ENCODE peak calls at places on chromosomes 11 and 22, in four cellular contexts. X is caudate nucleus; Y is stimulated activated CD4-positive, alpha-beta T cell treated with anti-CD3 and anti-CD28 coated beads, Interleukin-4, amount 100 ng/mL, for 24 hours; N is DMS153. Q is an unnamed sample.

GRCh38 chr11:7555067-7555699 is 41.4 kb downstream of the PPFIBP2 start:
- DNase-seq in Y (no peak), X (no peak), N (no peak), Q (no peak)

GRCh38 chr22:44661659-44662569 is 40.1 kb upstream of the PRR5 start:
- DNase-seq in X (no peak), N (no peak), Y (no peak), Q (no peak)

GRCh38 chr11:16813141-16813540 is 74.7 kb downstream of the C11orf58 start:
- DNase-seq in X (no peak), N (no peak), Y (no peak), Q (no peak)

GRCh38 chr11:115941481-115941993 is 437.3 kb upstream of the CADM1 start:
- DNase-seq in N (no peak), X (no peak), Y (no peak), Q (peak)

GRCh38 chr11:20477418-20478090 is 90.0 kb downstream of the PRMT3 start:
- DNase-seq in X (no peak), N (no peak), Y (no peak), Q (no peak)

GRCh38 chr11:36056160-36056751 is 112.4 kb downstream of the LDLRAD3 start:
- DNase-seq in N (no peak), Y (no peak), X (no peak), Q (peak)

GRCh38 chr11:94417386-94417987 is 16.3 kb upstream of the GPR83 start:
- DNase-seq in N (no peak), Y (no peak), X (no peak), Q (no peak)

GRCh38 chr11:24046731-24047130 is 450.1 kb upstream of the LUZP2 start:
- DNase-seq in Y (no peak), N (no peak), X (no peak), Q (no peak)

GRCh38 chr11:66904055-66904454 is 47.2 kb downstream of the LRFN4 start:
- DNase-seq in X (no peak), Y (no peak), N (no peak), Q (no peak)

GRCh38 chr22:36931446-36931845 is 18.0 kb downstream of the CSF2RB start:
- DNase-seq in Y (no peak), N (no peak), X (no peak), Q (no peak)

GRCh38 chr11:34887260-34887659 is 28.9 kb downstream of the APIP start:
- DNase-seq in N (no peak), X (no peak), Y (no peak), Q (no peak)

GRCh38 chr22:47206185-47206584 is 443.7 kb downstream of the TBC1D22A start:
- DNase-seq in X (no peak), N (no peak), Y (no peak), Q (no peak)

GRCh38 chr11:118618115-118618990 is 10.9 kb downstream of the PHLDB1 start:
- DNase-seq in N (no peak), X (peak), Y (no peak), Q (no peak)

GRCh38 chr11:70428701-70429427 is 30.5 kb downstream of the CTTN start:
- DNase-seq in N (no peak), Y (no peak), X (no peak), Q (no peak)

GRCh38 chr22:39212721-39213376 is 31.9 kb downstream of the PDGFB start:
- DNase-seq in X (no peak), Y (no peak), N (no peak), Q (no peak)

GRCh38 chr22:39959640-39960447 is at the start of gene TMA7B:
- DNase-seq in Y (peak), X (peak), N (no peak), Q (peak)

GRCh38 chr11:20102393-20102792 is 57.9 kb downstream of the DBX1 start:
- DNase-seq in X (no peak), Y (no peak), N (no peak), Q (no peak)

GRCh38 chr22:25388415-25388814 is 169.0 kb downstream of the CRYBB2 start:
- DNase-seq in Y (no peak), X (no peak), N (no peak), Q (no peak)

GRCh38 chr22:45612451-45612901 is 59.2 kb upstream of the ATXN10 start:
- DNase-seq in Y (peak), N (peak), X (no peak), Q (peak)

GRCh38 chr11:78441956-78442355 is 24.3 kb upstream of the GAB2 start:
- DNase-seq in N (no peak), Y (no peak), X (no peak), Q (no peak)

GRCh38 chr11:32830796-32831195 is 1.1 kb downstream of the PRRG4 start:
- DNase-seq in N (no peak), Y (no peak), X (no peak), Q (no peak)

GRCh38 chr11:102518296-102519094 is 12.1 kb downstream of the MMP7 start:
- DNase-seq in N (no peak), Y (no peak), X (no peak), Q (no peak)

GRCh38 chr11:59141673-59142460 is 789 bp upstream of the FAM111A start:
- DNase-seq in X (no peak), Y (no peak), N (no peak), Q (no peak)

GRCh38 chr11:37506516-37506915 is 908.5 kb upstream of the RAG2 start:
- DNase-seq in X (no peak), Y (no peak), N (no peak), Q (no peak)

GRCh38 chr11:36409152-36409713 is 100.8 kb downstream of the TRAF6 start:
- DNase-seq in X (no peak), Y (peak), N (no peak), Q (peak)

GRCh38 chr11:62538470-62539237 is 8.0 kb downstream of the AHNAK start:
- DNase-seq in N (peak), X (no peak), Y (no peak), Q (no peak)

GRCh38 chr22:38250642-38251354 is 22.0 kb downstream of the TMEM184B start:
- DNase-seq in X (no peak), N (no peak), Y (no peak), Q (no peak)

GRCh38 chr11:79864882-79865281 is 424.1 kb upstream of the TENM4 start:
- DNase-seq in X (no peak), N (peak), Y (no peak), Q (no peak)

GRCh38 chr11:122044086-122044485 is 71.9 kb downstream of the BLID start:
- DNase-seq in N (no peak), X (no peak), Y (no peak), Q (no peak)

GRCh38 chr11:508956-509355 is 1.9 kb upstream of the RNH1 start:
- DNase-seq in N (no peak), X (no peak), Y (no peak), Q (no peak)

GRCh38 chr22:21974058-21974649 is 8.4 kb downstream of the TOP3B start:
- DNase-seq in X (no peak), Y (no peak), N (no peak), Q (no peak)

GRCh38 chr11:71321433-71322191 is 69.2 kb upstream of the SHANK2 start:
- DNase-seq in N (no peak), X (no peak), Y (no peak), Q (no peak)

GRCh38 chr11:34940026-34940677 is 23.7 kb downstream of the PDHX start:
- DNase-seq in X (no peak), Y (no peak), N (no peak), Q (no peak)

GRCh38 chr22:34814260-34814659 is 251.7 kb upstream of the ISX start:
- DNase-seq in Y (no peak), N (no peak), X (no peak), Q (no peak)

GRCh38 chr11:129917231-129917630 is 21.9 kb upstream of the NFRKB start:
- DNase-seq in X (no peak), N (no peak), Y (no peak), Q (no peak)

GRCh38 chr11:101441747-101442146 is 142.1 kb downstream of the TRPC6 start:
- DNase-seq in X (no peak), Y (no peak), N (peak), Q (no peak)

GRCh38 chr22:48979482-48979881 is 848.2 kb downstream of the BRD1 start:
- DNase-seq in N (peak), X (no peak), Y (no peak), Q (no peak)

GRCh38 chr11:70812472-70812871 is 414.1 kb downstream of the CTTN start:
- DNase-seq in Y (no peak), N (no peak), X (no peak), Q (no peak)

GRCh38 chr11:69930081-69931059 is 111.2 kb upstream of the FGF3 start:
- DNase-seq in N (no peak), X (no peak), Y (no peak), Q (no peak)

GRCh38 chr11:25596701-25597100 is 735.2 kb upstream of the ANO3 start:
- DNase-seq in N (no peak), X (no peak), Y (no peak), Q (no peak)